ENCODE peak calls at places on chromosomes 11 and 22, in nine cellular contexts. H, L, I, V, B, Z, N, W and J are unnamed samples.

GRCh38 chr11:1668911-1669473 is 28.0 kb upstream of the KRTAP5-6 start:
- DNase-seq in H (no peak), I (no peak), W (no peak), L (no peak), Z (peak; percentile 37), V (no peak), B (no peak), N (no peak), J (no peak)

GRCh38 chr11:44454686-44455085 is 110.8 kb upstream of the CD82 start:
- DNase-seq in W (no peak), H (no peak), N (no peak), L (no peak), V (no peak), B (no peak), I (no peak), Z (no peak), J (no peak)

GRCh38 chr11:116062526-116063171 is 558.4 kb upstream of the CADM1 start:
- DNase-seq in V (no peak), L (no peak), N (no peak), B (peak; percentile 1), Z (no peak), H (peak; percentile 0), I (no peak), W (no peak), J (no peak)

GRCh38 chr22:24112188-24112587 is 69.1 kb upstream of the SUSD2 start:
- DNase-seq in N (no peak), V (no peak), W (no peak), H (no peak), L (no peak), I (no peak), Z (no peak), B (no peak), J (no peak)

GRCh38 chr22:41935015-41935908 is 8.7 kb upstream of the TNFRSF13C start:
- DNase-seq in I (no peak), N (no peak), L (no peak), W (no peak), B (no peak), Z (no peak), H (no peak), V (no peak), J (no peak)

GRCh38 chr11:4916581-4916980 is 2.6 kb downstream of the OR51G2 start:
- DNase-seq in W (no peak), N (no peak), I (no peak), H (no peak), V (no peak), Z (no peak), L (no peak), B (no peak), J (no peak)

GRCh38 chr11:102603091-102603490 is 22.0 kb downstream of the MMP20 start:
- DNase-seq in L (no peak), B (peak; percentile 37), W (no peak), V (no peak), I (no peak), H (peak; percentile 38), Z (no peak), N (peak; percentile 58), J (no peak)

GRCh38 chr11:18171377-18172000 is 1.1 kb upstream of the MRGPRX4 start:
- DNase-seq in N (peak; percentile 73), H (no peak), B (peak; percentile 62), V (peak; percentile 45), Z (no peak), I (peak; percentile 6), W (no peak), L (peak; percentile 10), J (no peak)

GRCh38 chr11:44324787-44325525 is 15.0 kb upstream of the ALX4 start:
- DNase-seq in H (no peak), W (no peak), Z (no peak), I (no peak), B (no peak), N (no peak), L (no peak), V (no peak), J (no peak)

DNA sequence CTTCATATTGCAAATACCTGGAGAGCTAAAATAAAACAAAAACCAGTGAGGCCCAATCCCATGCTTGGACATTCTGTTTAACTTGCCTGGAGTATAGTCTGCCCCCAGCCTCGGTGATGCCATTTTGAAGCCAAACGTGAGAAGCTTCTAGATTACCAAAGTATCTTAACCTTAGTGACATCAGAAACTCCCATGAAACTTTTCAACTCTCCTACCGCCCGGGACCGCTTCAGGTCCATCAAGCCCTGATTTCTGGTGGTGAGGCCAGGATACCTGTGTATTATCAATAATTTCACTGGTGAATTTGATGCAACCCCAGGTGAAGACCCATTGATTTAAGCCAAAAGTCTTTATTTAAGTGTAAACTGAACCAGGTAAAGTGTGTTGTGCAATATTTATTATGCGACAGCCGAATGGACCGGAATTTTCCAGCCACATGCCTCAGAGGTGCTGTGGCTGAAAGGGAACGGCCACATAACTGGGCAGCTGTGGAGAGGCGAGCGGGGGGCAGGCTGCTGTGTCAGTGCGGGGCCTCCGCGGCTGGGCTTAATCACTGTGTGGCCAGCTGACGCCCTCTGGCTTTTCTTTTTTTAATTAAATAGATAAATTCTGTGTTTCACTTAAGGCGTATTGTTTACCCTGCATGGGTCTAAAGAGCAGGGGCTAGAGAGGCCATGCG is 385.5 kb upstream of the B3GAT1 start:
- DNase-seq in L (no peak), Z (no peak), V (no peak), W (no peak), N (no peak), I (no peak), B (no peak), H (no peak), J (no peak)
- H3K4me1 ChIP-seq in L (no peaks in the 10 kb centered on the region), Z (no peaks in the 10 kb centered on the region), V (no peaks in the 10 kb centered on the region), W (no peaks in the 10 kb centered on the region), N (peaks cover 31% of the 10 kb centered on the region), I (peaks cover 15% of the 10 kb centered on the region), B (no peaks in the 10 kb centered on the region), H (no peaks in the 10 kb centered on the region), J (no peaks in the 10 kb centered on the region)

DNA sequence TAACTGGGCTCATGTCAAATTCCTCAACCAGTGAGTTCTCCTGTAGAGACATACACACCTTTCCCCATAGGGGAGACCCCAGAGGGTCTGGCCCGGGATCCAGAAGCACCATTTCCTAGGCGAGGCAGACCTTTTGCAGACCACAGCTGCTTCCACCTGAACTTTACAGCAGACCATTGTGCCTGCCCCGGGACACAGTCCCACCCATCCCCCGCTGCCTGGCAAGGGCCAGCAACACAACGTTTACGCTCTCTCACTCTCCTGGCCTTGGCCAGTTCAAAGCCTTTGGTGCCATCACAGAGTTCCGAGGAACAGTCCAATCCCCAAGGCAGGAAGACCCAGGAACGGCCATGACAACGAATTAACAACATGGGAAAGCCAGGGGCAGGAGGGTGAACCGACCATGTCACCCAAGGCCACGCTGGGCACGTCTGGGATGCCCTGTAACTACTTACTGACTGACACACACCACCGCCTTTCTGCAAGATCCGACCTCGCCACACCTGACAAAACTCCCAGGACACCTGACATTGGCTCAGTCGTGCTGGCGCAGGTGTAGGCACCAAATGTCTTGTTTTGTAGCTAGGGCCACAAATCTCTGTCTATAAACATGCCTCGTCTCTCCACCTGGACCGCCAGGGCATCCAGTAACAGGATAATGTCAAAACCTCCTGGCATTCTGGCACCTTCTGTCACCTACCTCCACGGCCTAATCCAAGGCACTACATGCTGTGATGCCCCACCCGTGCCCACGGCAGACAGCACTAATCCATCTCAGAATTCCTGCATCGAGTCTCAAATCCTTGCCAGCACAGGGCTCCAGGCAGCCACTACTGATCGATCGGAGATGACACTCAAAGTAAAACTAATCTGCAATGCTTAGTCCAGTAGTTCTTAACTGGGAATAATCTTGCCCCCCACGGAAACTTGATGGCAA is 51.3 kb downstream of the MYH9 start:
- DNase-seq in V (no peak), L (no peak), B (no peak), N (no peak), W (no peak), Z (no peak), H (no peak), I (no peak), J (no peak)
- H3K4me1 ChIP-seq in V (peaks cover 92% of the 10 kb centered on the region), L (peaks cover 62% of the 10 kb centered on the region), B (peaks cover 40% of the 10 kb centered on the region), N (peaks cover 38% of the 10 kb centered on the region), W (peaks cover 100% of the 10 kb centered on the region), Z (peaks cover 52% of the 10 kb centered on the region), H (peaks cover 87% of the 10 kb centered on the region), I (peaks cover 34% of the 10 kb centered on the region), J (peaks cover 100% of the 10 kb centered on the region)

DNA sequence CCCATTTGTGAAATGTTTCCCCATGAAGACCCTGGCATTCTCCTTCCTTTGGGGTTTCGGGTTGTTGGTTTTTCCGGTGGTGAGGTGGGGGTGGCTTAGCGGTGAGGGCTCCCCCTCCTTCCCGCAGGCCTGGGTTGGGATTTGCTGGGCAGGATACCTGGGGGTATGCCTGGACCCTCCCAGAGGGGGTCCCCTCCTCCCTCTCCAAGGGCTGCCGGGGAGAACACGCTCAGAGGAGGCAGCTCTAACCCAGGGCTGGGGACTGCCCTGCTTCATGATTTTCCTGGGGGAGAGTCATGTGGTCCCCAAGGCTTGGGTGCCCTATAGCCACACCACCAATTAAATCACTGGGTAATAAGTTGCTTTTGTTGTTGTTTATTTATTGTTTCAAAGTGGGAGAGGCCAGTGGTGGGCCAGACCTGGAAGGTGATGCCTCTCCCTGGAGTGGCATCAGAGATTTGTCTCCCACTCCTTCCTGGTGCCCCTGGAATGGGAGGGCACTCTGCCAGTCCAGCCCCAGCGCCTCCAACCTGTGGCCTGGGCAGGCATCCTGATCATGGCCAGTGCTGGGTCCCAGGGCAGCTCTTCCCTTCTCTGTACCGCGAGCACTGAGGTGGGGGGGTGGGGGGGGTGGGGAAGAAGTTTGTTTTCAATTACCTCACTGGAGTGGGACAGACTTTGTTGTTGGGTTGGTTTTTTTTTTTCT is 1.3 kb upstream of the CLCF1 start:
- DNase-seq in V (peak; percentile 92), Z (no peak), H (no peak), L (no peak), I (no peak), W (no peak), N (no peak), B (peak; percentile 37), J (no peak)
- H3K4me1 ChIP-seq in V (peaks cover 73% of the 10 kb centered on the region), Z (peaks cover 32% of the 10 kb centered on the region), H (peaks cover 40% of the 10 kb centered on the region), L (peaks cover 36% of the 10 kb centered on the region), I (peaks cover 51% of the 10 kb centered on the region), W (peaks cover 62% of the 10 kb centered on the region), N (peaks cover 52% of the 10 kb centered on the region), B (peaks cover 44% of the 10 kb centered on the region), J (peaks cover 47% of the 10 kb centered on the region)

GRCh38 chr11:69402251-69402892 is 79.1 kb upstream of the LINC01488 start:
- DNase-seq in W (no peak), H (no peak), N (no peak), I (no peak), L (no peak), V (no peak), B (no peak), Z (no peak), J (no peak)
- H3K4me1 ChIP-seq in W (peaks cover 9% of the 10 kb centered on the region), H (peaks cover 11% of the 10 kb centered on the region), N (no peaks in the 10 kb centered on the region), I (peaks cover 10% of the 10 kb centered on the region), L (no peaks in the 10 kb centered on the region), V (peaks cover 9% of the 10 kb centered on the region), B (peaks cover 3% of the 10 kb centered on the region), Z (peaks cover 6% of the 10 kb centered on the region), J (peaks cover 3% of the 10 kb centered on the region)

DNA sequence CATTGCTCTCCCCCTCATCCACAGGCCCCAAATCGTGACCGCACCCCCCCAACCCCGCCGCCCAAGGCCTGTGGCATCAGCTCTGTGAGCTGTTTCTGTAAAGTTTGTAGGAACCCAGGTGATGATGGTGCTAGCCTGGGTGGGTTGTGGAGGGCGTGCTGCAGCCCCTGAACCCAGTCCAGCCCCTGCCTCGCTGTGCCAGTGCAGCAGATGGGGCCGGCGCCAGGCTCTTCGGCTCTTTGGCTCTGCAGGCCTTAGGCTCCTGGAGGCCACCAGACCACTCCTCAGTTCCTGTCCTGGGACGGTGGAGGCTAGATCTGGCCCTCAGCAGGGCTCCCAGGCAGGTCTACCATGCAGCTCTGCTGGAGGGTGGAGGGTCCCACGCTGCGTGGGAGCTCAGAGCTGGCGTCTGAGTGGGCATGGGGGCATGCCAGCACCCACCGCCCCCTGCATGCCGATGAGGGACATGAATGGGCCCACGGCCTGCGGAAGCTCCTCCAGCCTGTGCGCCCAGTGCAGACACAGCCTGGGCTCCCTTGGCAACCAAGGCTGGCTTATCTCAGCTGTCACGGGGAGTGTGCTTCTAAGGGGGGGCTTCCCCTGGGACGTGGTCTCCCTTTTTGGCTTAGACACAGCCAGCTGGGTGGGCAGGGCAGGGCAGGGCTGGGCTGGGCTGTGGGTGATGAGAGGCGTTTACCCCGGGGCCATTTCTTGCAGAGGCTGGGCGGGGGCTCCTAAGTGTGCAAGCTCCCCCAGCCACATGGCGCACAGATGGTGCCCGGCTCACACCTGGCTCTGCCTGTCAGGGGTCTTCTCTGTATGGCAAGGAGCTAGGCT is 1187.6 kb downstream of the BRD1 start:
- DNase-seq in W (no peak), L (no peak), V (no peak), Z (no peak), I (no peak), H (no peak), N (no peak), B (no peak), J (no peak)
- H3K4me1 ChIP-seq in W (no peaks in the 10 kb centered on the region), L (peaks cover 36% of the 10 kb centered on the region), V (no peaks in the 10 kb centered on the region), Z (peaks cover 8% of the 10 kb centered on the region), I (no peaks in the 10 kb centered on the region), H (no peaks in the 10 kb centered on the region), N (peaks cover 4% of the 10 kb centered on the region), B (no peaks in the 10 kb centered on the region), J (no peaks in the 10 kb centered on the region)